ENCODE peak calls at places on chromosome 18, in seven cellular contexts. S is neuronal stem cell, R is mesendoderm, X is H9, K is H1, M is mesenchymal stem cell, N is trophoblast cell. Q is an unnamed sample.

GRCh38 chr18:55097406-55098170 is 138.3 kb upstream of the CCDC68 start:
- DNase-seq in S (no peak), R (peak), X (no peak), K (no peak), M (peak), N (no peak), Q (no peak)

GRCh38 chr18:3867252-3867651 is 417.3 kb downstream of the TGIF1 start:
- DNase-seq in S (no peak), R (no peak), X (no peak), K (no peak), M (no peak), N (no peak), Q (no peak)

GRCh38 chr18:75053028-75053624 is 155.8 kb downstream of the PTGR3 start:
- DNase-seq in S (no peak), R (no peak), X (no peak), K (no peak), M (no peak), N (no peak), Q (no peak)

GRCh38 chr18:36724591-36725001 is 104.2 kb downstream of the TPGS2 start:
- DNase-seq in S (no peak), R (no peak), X (no peak), K (no peak), M (no peak), N (no peak), Q (peak)

GRCh38 chr18:12253517-12254136 is 534 bp upstream of the CIDEA start:
- DNase-seq in S (no peak), R (peak), X (no peak), K (peak), M (no peak), N (no peak), Q (no peak)

GRCh38 chr18:43578636-43579203 is 301.4 kb upstream of the SYT4 start:
- DNase-seq in S (no peak), R (peak), X (no peak), K (no peak), M (peak), N (no peak), Q (no peak)

GRCh38 chr18:63970803-63971191 is 916 bp downstream of the SERPINB8 start:
- DNase-seq in S (no peak), R (peak), X (peak), K (peak), M (peak), N (peak), Q (peak)

GRCh38 chr18:57787068-57787682 is 15.9 kb downstream of the ATP8B1 start:
- DNase-seq in S (no peak), R (no peak), X (no peak), K (no peak), M (no peak), N (no peak), Q (no peak)

GRCh38 chr18:55593888-55594287 is 5.9 kb upstream of the TCF4 start:
- DNase-seq in S (no peak), R (no peak), X (no peak), K (no peak), M (no peak), N (no peak), Q (peak)

GRCh38 chr18:59048378-59048777 is 91.3 kb upstream of the SEC11C start:
- DNase-seq in S (no peak), R (peak), X (peak), K (no peak), M (no peak), N (no peak), Q (no peak)

GRCh38 chr18:58196881-58197872 is 153.2 kb downstream of the NEDD4L start:
- DNase-seq in S (no peak), R (no peak), X (no peak), K (no peak), M (no peak), N (no peak), Q (no peak)

GRCh38 chr18:34978533-34978893 is 62.7 kb upstream of the MAPRE2 start:
- DNase-seq in S (no peak), R (peak), X (no peak), K (no peak), M (no peak), N (no peak), Q (no peak)

GRCh38 chr18:71336811-71337210 is 1048.0 kb downstream of the SOCS6 start:
- DNase-seq in S (no peak), R (no peak), X (no peak), K (no peak), M (no peak), N (no peak), Q (no peak)

GRCh38 chr18:53911200-53911599 is 313.3 kb downstream of the MBD2 start:
- DNase-seq in S (no peak), R (no peak), X (no peak), K (no peak), M (no peak), N (no peak), Q (no peak)

GRCh38 chr18:64807560-64807959 is 658.7 kb upstream of the LINC00305 start:
- DNase-seq in S (no peak), R (no peak), X (no peak), K (no peak), M (no peak), N (no peak), Q (no peak)

GRCh38 chr18:7626922-7627440 is 59.9 kb downstream of the PTPRM start:
- DNase-seq in S (no peak), R (peak), X (no peak), K (no peak), M (peak), N (peak), Q (peak)

GRCh38 chr18:10140928-10141327 is 227.1 kb downstream of the VAPA start:
- DNase-seq in S (no peak), R (no peak), X (no peak), K (peak), M (peak), N (peak), Q (peak)

GRCh38 chr18:10681581-10682367 is 155.9 kb downstream of the NAPG start:
- DNase-seq in S (no peak), R (no peak), X (no peak), K (no peak), M (no peak), N (peak), Q (peak)

GRCh38 chr18:28359177-28359576 is 182.2 kb upstream of the CDH2 start:
- DNase-seq in S (no peak), R (no peak), X (no peak), K (no peak), M (no peak), N (no peak), Q (no peak)

GRCh38 chr18:42459873-42460272 is 504.8 kb downstream of the PIK3C3 start:
- DNase-seq in S (no peak), R (peak), X (no peak), K (no peak), M (no peak), N (no peak), Q (no peak)

GRCh38 chr18:22453337-22453736 is 35.6 kb upstream of the CTAGE1 start:
- DNase-seq in S (no peak), R (no peak), X (no peak), K (no peak), M (no peak), N (no peak), Q (no peak)

GRCh38 chr18:10293966-10294365 is 160.5 kb upstream of the APCDD1 start:
- DNase-seq in S (no peak), R (no peak), X (no peak), K (no peak), M (no peak), N (no peak), Q (no peak)

GRCh38 chr18:24947521-24948305 is 404.3 kb downstream of the ZNF521 start:
- DNase-seq in S (no peak), R (no peak), X (no peak), K (no peak), M (no peak), N (no peak), Q (no peak)

GRCh38 chr18:63992751-63993150 is 22.9 kb downstream of the SERPINB8 start:
- DNase-seq in S (no peak), R (peak), X (no peak), K (no peak), M (no peak), N (no peak), Q (no peak)

GRCh38 chr18:10519999-10520935 is 5.6 kb upstream of the NAPG start:
- DNase-seq in S (peak), R (peak), X (peak), K (peak), M (peak), N (peak), Q (peak)

GRCh38 chr18:12336887-12337286 is 28.8 kb downstream of the TUBB6 start:
- DNase-seq in S (no peak), R (peak), X (no peak), K (no peak), M (peak), N (no peak), Q (peak)

GRCh38 chr18:23918395-23919032 is 96.0 kb upstream of the TTC39C start:
- DNase-seq in S (peak), R (peak), X (peak), K (peak), M (peak), N (peak), Q (peak)
- H2BK5ac ChIP-seq in S (no peak), R (no peak), X (no peak), K (no peak), M (no peak), N (no peak), Q (no peak)

GRCh38 chr18:9106094-9106493 is 3.6 kb downstream of the NDUFV2 start:
- DNase-seq in S (no peak), R (no peak), X (no peak), K (no peak), M (no peak), N (no peak), Q (no peak)

GRCh38 chr18:9105420-9105819 is 2.9 kb downstream of the NDUFV2 start:
- DNase-seq in S (no peak), R (peak), X (no peak), K (no peak), M (no peak), N (no peak), Q (no peak)

GRCh38 chr18:9108911-9109310 is 6.4 kb downstream of the NDUFV2 start:
- DNase-seq in S (no peak), R (no peak), X (no peak), K (no peak), M (no peak), N (no peak), Q (no peak)

GRCh38 chr18:9109523-9109922 is 7.0 kb downstream of the NDUFV2 start:
- DNase-seq in S (no peak), R (peak), X (no peak), K (no peak), M (peak), N (peak), Q (peak)

DNA sequence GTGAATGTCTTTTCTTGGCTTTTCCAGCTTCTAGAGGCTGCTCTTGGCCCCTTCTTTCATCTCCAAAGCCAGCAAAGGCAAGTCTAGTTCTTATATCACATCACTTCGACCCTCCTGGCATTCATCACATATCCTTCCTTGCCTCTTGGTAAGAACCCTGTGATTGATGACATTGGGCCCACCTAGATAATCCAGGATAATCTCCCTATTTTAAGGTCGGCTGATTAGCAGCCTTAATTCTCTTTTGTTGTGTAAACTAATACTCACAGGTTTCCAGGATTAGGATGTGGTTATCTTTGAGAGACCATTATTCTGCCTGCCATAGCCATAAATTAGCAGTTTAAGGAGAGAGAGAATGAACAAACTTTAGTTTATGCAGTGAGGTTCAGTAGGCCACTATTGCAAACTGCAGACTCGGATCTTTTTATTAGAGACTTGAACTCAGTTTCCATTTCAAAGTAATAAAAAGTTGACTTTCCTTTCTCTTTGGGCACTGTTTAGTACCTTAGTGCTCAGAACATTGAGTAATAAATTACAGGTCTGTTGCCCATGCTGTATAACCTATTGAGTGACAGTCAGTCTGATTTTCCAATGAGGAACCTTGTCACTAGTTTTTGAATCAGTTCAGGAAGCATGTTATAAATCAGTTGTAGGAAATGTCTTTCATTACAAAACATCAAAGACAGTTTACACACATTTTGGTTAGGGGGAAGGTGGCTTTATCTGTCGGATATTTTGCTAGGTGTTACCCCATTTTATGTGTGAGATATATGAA is 4.5 kb downstream of the NDUFV2 start:
- DNase-seq in S (no peak), R (peak), X (no peak), K (no peak), M (peak), N (no peak), Q (no peak)
- H3K9ac ChIP-seq in S (no peak), R (no peak), X (no peak), K (no peak), M (peak), N (no peak), Q (no peak)

GRCh38 chr18:5759169-5759568 is 136.2 kb downstream of the TMEM200C start:
- DNase-seq in S (no peak), R (peak), X (peak), K (no peak), M (no peak), N (no peak), Q (no peak)
- H3K4ac ChIP-seq in S (no peak), R (no peak), X (no peak), K (no peak), M (no peak), N (no peak), Q (no peak)

DNA sequence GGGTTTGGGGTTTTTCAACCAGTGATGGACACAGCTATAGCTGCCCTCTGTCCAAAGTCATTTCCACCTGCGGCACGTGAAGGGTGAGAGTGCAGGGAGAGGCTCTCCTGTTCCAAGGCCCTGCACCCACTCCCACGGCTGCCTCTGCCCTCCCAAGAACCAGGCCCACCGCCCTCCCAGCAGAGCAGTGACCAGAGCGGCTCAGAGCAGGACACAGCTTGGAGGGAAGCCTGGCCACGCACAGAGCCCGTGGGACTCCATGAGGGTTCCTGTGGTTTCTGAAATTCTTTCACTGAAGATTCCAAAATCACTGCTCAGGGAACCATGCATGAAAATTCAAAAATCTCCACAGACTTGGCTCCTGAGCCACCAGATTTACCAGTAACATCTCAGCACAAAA is 67.3 kb upstream of the SALL3 start:
- DNase-seq in S (no peak), R (no peak), X (peak), K (peak), M (no peak), N (no peak), Q (no peak)
- H2BK5ac ChIP-seq in S (no peak), R (no peak), X (no peak), K (no peak), M (no peak), N (no peak), Q (no peak)

GRCh38 chr18:31497404-31497710 is 620 bp upstream of the DSG2 start:
- DNase-seq in S (no peak), R (no peak), X (no peak), K (no peak), M (no peak), N (no peak), Q (no peak)
- H3K9ac ChIP-seq in S (no peak), R (peak), X (peak), K (peak), M (no peak), N (no peak), Q (no peak)

Q was measured in IMR-90.